ENCODE peak calls at places on chromosomes 6 and 20, in ten cellular contexts. C, I, J, A, L, G, Y, P, D and Q are unnamed samples.

GRCh38 chr20:4573564-4574355 is 147.9 kb upstream of the PRND start:
- DNase-seq in J (no peak), Y (peak), D (no peak), I (no peak), G (no peak), C (peak), A (no peak), P (no peak), L (no peak), Q (no peak)

GRCh38 chr6:49264496-49264895 is 198.6 kb downstream of the MMUT start:
- DNase-seq in D (no peak), C (no peak), A (no peak), I (no peak), J (no peak), G (no peak), P (no peak), L (no peak), Y (no peak), Q (no peak)

GRCh38 chr6:143141442-143141841 is 80.8 kb downstream of the AIG1 start:
- DNase-seq in Y (peak), C (no peak), P (no peak), A (no peak), L (no peak), G (no peak), J (no peak), D (no peak), I (no peak), Q (no peak)

GRCh38 chr6:51913265-51913664 is 174.1 kb downstream of the PKHD1 start:
- DNase-seq in C (no peak), G (no peak), J (no peak), D (no peak), Y (no peak), L (no peak), I (no peak), P (no peak), A (no peak), Q (no peak)

GRCh38 chr6:73898599-73898998 is 202.6 kb downstream of the CD109 start:
- DNase-seq in P (no peak), G (no peak), A (no peak), C (no peak), J (no peak), L (no peak), D (no peak), Y (no peak), I (no peak), Q (no peak)

GRCh38 chr20:4666001-4666470 is 55.7 kb upstream of the PRND start:
- DNase-seq in Y (peak), G (no peak), D (no peak), C (no peak), I (no peak), P (no peak), A (peak), L (no peak), J (no peak), Q (no peak)

GRCh38 chr6:148401581-148401980 is 58.9 kb downstream of the SASH1 start:
- DNase-seq in L (no peak), I (no peak), D (no peak), J (no peak), P (no peak), Y (no peak), G (no peak), A (no peak), C (no peak), Q (no peak)

GRCh38 chr6:158358450-158359077 is 46.3 kb downstream of the TULP4 start:
- DNase-seq in D (no peak), G (no peak), J (no peak), I (no peak), A (no peak), C (no peak), Y (no peak), L (no peak), P (no peak), Q (no peak)